ENCODE peak calls at places on chromosomes 11 and 22, in eight cellular contexts. H is stimulated activated CD8-positive, alpha-beta memory T cell treated with anti-CD3 and anti-CD28 coated beads, Interleukin-15, amount 100 ng/mL, for 48 hours; Q is omental fat pad; U is nephron progenitor cell; V is CD8-positive, alpha-beta memory T cell; N is stimulated activated CD4-positive, alpha-beta T cell treated with anti-CD3 and anti-CD28 coated beads, Interleukin-15, amount 100 ng/mL, for 48 hours; X is natural killer cell; A is EL. F is an unnamed sample.

GRCh38 chr22:42769574-42770447 is 49.1 kb upstream of the A4GALT start:
- DNase-seq in H (no peak), Q (peak), U (peak), V (no peak), N (no peak), X (no peak), A (peak), F (no peak)

GRCh38 chr22:41682033-41682807 is 6.4 kb downstream of the SNU13 start:
- DNase-seq in H (peak), Q (peak), U (peak), V (peak), N (peak), X (peak), A (peak), F (peak)

GRCh38 chr11:43393765-43394355 is 35.1 kb downstream of the TTC17 start:
- DNase-seq in H (no peak), Q (no peak), U (no peak), V (no peak), N (no peak), X (no peak), A (no peak), F (no peak)

GRCh38 chr11:128052912-128053641 is 534.3 kb downstream of the ETS1 start:
- DNase-seq in H (no peak), Q (no peak), U (no peak), V (no peak), N (no peak), X (no peak), A (peak), F (no peak)

GRCh38 chr11:133269272-133269671 is 263.0 kb downstream of the OPCML start:
- DNase-seq in H (no peak), Q (no peak), U (no peak), V (no peak), N (no peak), X (no peak), A (no peak), F (no peak)

GRCh38 chr11:41431784-41432183 is 27.7 kb downstream of the LRRC4C start:
- DNase-seq in H (no peak), Q (no peak), U (peak), V (no peak), N (no peak), X (no peak), A (no peak), F (no peak)

GRCh38 chr11:110818032-110818687 is 105.9 kb upstream of the ARHGAP20 start:
- DNase-seq in H (peak), Q (no peak), U (no peak), V (no peak), N (peak), X (no peak), A (peak), F (no peak)

GRCh38 chr11:75273331-75273988 is 32.9 kb downstream of the TPBGL start:
- DNase-seq in H (no peak), Q (peak), U (no peak), V (no peak), N (no peak), X (no peak), A (no peak), F (no peak)

GRCh38 chr22:31605851-31606585 is 56.0 kb downstream of the PISD start:
- DNase-seq in H (no peak), Q (no peak), U (no peak), V (no peak), N (no peak), X (no peak), A (no peak), F (no peak)

GRCh38 chr22:35467788-35468187 is 67.8 kb downstream of the MCM5 start:
- DNase-seq in H (no peak), Q (no peak), U (peak), V (no peak), N (no peak), X (no peak), A (peak), F (no peak)

GRCh38 chr11:108496643-108497256 is 1.4 kb downstream of the POGLUT3 start:
- DNase-seq in H (no peak), Q (no peak), U (no peak), V (no peak), N (no peak), X (no peak), A (peak), F (no peak)

GRCh38 chr11:8911040-8911823 is at the start of gene AKIP1:
- DNase-seq in H (peak), Q (peak), U (peak), V (peak), N (peak), X (peak), A (peak), F (peak)

F was measured in NK-92 treated with Interleukin-12 subunit alpha and Interleukin-12 subunit beta, amount 100 ng/mL, for 24 hours.